ENCODE peak calls at places on chromosome 19, in eight cellular contexts. One of them, this sample, is unnamed.

GRCh38 chr19:40621966-40622772 is 21.0 kb downstream of the LTBP4 start:
- ATAC-seq in omental fat pad: no peak
- ATAC-seq in left cardiac atrium: no peak
- ATAC-seq in gastrocnemius medialis: no peak
- ATAC-seq in naive B cell: no peak
- ATAC-seq in SK-N-SH treated with all-trans-retinoic acid at 6 μM for 48 hours: no peak
- ATAC-seq in gastroesophageal sphincter: no peak
- ATAC-seq in Right ventricle myocardium inferior: no peak
- ATAC-seq in this sample: no peak

GRCh38 chr19:18647371-18647767 is 10.5 kb downstream of the KLHL26 start:
- ATAC-seq in SK-N-SH treated with all-trans-retinoic acid at 6 μM for 48 hours: no peak
- ATAC-seq in omental fat pad: no peak
- ATAC-seq in naive B cell: no peak
- ATAC-seq in gastrocnemius medialis: no peak
- ATAC-seq in gastroesophageal sphincter: no peak
- ATAC-seq in Right ventricle myocardium inferior: no peak
- ATAC-seq in left cardiac atrium: no peak
- ATAC-seq in this sample: no peak

GRCh38 chr19:6238643-6239281 is 41.0 kb downstream of the MLLT1 start:
- ATAC-seq in gastroesophageal sphincter: peak
- ATAC-seq in Right ventricle myocardium inferior: peak
- ATAC-seq in SK-N-SH treated with all-trans-retinoic acid at 6 μM for 48 hours: no peak
- ATAC-seq in omental fat pad: peak
- ATAC-seq in naive B cell: no peak
- ATAC-seq in left cardiac atrium: peak
- ATAC-seq in gastrocnemius medialis: peak
- ATAC-seq in this sample: no peak

GRCh38 chr19:3655402-3656072 is 28.9 kb upstream of the CACTIN start:
- ATAC-seq in gastrocnemius medialis: no peak
- ATAC-seq in SK-N-SH treated with all-trans-retinoic acid at 6 μM for 48 hours: peak
- ATAC-seq in left cardiac atrium: no peak
- ATAC-seq in omental fat pad: peak
- ATAC-seq in gastroesophageal sphincter: peak
- ATAC-seq in naive B cell: peak
- ATAC-seq in Right ventricle myocardium inferior: no peak
- ATAC-seq in this sample: no peak

GRCh38 chr19:7879102-7879770 is 5.0 kb upstream of the PRR36 start:
- ATAC-seq in left cardiac atrium: no peak
- ATAC-seq in Right ventricle myocardium inferior: no peak
- ATAC-seq in omental fat pad: no peak
- ATAC-seq in gastroesophageal sphincter: no peak
- ATAC-seq in naive B cell: no peak
- ATAC-seq in gastrocnemius medialis: no peak
- ATAC-seq in SK-N-SH treated with all-trans-retinoic acid at 6 μM for 48 hours: no peak
- ATAC-seq in this sample: no peak

GRCh38 chr19:18271433-18271841 is 2.8 kb downstream of the IQCN start:
- ATAC-seq in naive B cell: peak
- ATAC-seq in left cardiac atrium: no peak
- ATAC-seq in omental fat pad: no peak
- ATAC-seq in gastroesophageal sphincter: no peak
- ATAC-seq in SK-N-SH treated with all-trans-retinoic acid at 6 μM for 48 hours: no peak
- ATAC-seq in gastrocnemius medialis: no peak
- ATAC-seq in Right ventricle myocardium inferior: no peak
- ATAC-seq in this sample: no peak

GRCh38 chr19:55685776-55686175 is 10.8 kb downstream of the EPN1 start:
- ATAC-seq in gastroesophageal sphincter: no peak
- ATAC-seq in SK-N-SH treated with all-trans-retinoic acid at 6 μM for 48 hours: no peak
- ATAC-seq in naive B cell: no peak
- ATAC-seq in Right ventricle myocardium inferior: no peak
- ATAC-seq in left cardiac atrium: no peak
- ATAC-seq in gastrocnemius medialis: no peak
- ATAC-seq in omental fat pad: no peak
- ATAC-seq in this sample: no peak

GRCh38 chr19:19900124-19900523 is 622 bp upstream of the ZNF93 start:
- ATAC-seq in naive B cell: peak
- ATAC-seq in gastroesophageal sphincter: no peak
- ATAC-seq in gastrocnemius medialis: no peak
- ATAC-seq in SK-N-SH treated with all-trans-retinoic acid at 6 μM for 48 hours: peak
- ATAC-seq in omental fat pad: no peak
- ATAC-seq in Right ventricle myocardium inferior: no peak
- ATAC-seq in left cardiac atrium: no peak
- ATAC-seq in this sample: peak

GRCh38 chr19:28633223-28634030 is 579.5 kb downstream of the UQCRFS1 start:
- ATAC-seq in naive B cell: no peak
- ATAC-seq in Right ventricle myocardium inferior: no peak
- ATAC-seq in gastrocnemius medialis: peak
- ATAC-seq in gastroesophageal sphincter: no peak
- ATAC-seq in SK-N-SH treated with all-trans-retinoic acid at 6 μM for 48 hours: peak
- ATAC-seq in omental fat pad: peak
- ATAC-seq in left cardiac atrium: no peak
- ATAC-seq in this sample: peak

GRCh38 chr19:4454952-4455738 is 2.4 kb downstream of the UBXN6 start:
- ATAC-seq in gastrocnemius medialis: peak
- ATAC-seq in omental fat pad: peak
- ATAC-seq in gastroesophageal sphincter: peak
- ATAC-seq in left cardiac atrium: peak
- ATAC-seq in Right ventricle myocardium inferior: peak
- ATAC-seq in naive B cell: no peak
- ATAC-seq in SK-N-SH treated with all-trans-retinoic acid at 6 μM for 48 hours: no peak
- ATAC-seq in this sample: no peak

GRCh38 chr19:30719189-30719990 is 347.2 kb downstream of the ZNF536 start:
- ATAC-seq in left cardiac atrium: peak
- ATAC-seq in gastrocnemius medialis: peak
- ATAC-seq in Right ventricle myocardium inferior: peak
- ATAC-seq in gastroesophageal sphincter: peak
- ATAC-seq in naive B cell: no peak
- ATAC-seq in SK-N-SH treated with all-trans-retinoic acid at 6 μM for 48 hours: no peak
- ATAC-seq in omental fat pad: peak
- ATAC-seq in this sample: peak

GRCh38 chr19:32676186-32676894 is 692 bp downstream of the RGS9BP start:
- ATAC-seq in SK-N-SH treated with all-trans-retinoic acid at 6 μM for 48 hours: no peak
- ATAC-seq in left cardiac atrium: no peak
- ATAC-seq in omental fat pad: no peak
- ATAC-seq in gastroesophageal sphincter: no peak
- ATAC-seq in gastrocnemius medialis: peak
- ATAC-seq in naive B cell: no peak
- ATAC-seq in Right ventricle myocardium inferior: no peak
- ATAC-seq in this sample: no peak

GRCh38 chr19:6034512-6034911 is 56.6 kb upstream of the RANBP3 start:
- ATAC-seq in omental fat pad: no peak
- ATAC-seq in naive B cell: no peak
- ATAC-seq in gastroesophageal sphincter: no peak
- ATAC-seq in SK-N-SH treated with all-trans-retinoic acid at 6 μM for 48 hours: no peak
- ATAC-seq in left cardiac atrium: no peak
- ATAC-seq in gastrocnemius medialis: no peak
- ATAC-seq in Right ventricle myocardium inferior: no peak
- ATAC-seq in this sample: no peak

GRCh38 chr19:13953021-13953531 is 767 bp downstream of the DCAF15 start:
- ATAC-seq in naive B cell: no peak
- ATAC-seq in SK-N-SH treated with all-trans-retinoic acid at 6 μM for 48 hours: peak
- ATAC-seq in gastroesophageal sphincter: no peak
- ATAC-seq in omental fat pad: no peak
- ATAC-seq in gastrocnemius medialis: no peak
- ATAC-seq in left cardiac atrium: peak
- ATAC-seq in Right ventricle myocardium inferior: peak
- ATAC-seq in this sample: no peak

GRCh38 chr19:32453736-32454135 is 48.2 kb downstream of the DPY19L3 start:
- ATAC-seq in omental fat pad: no peak
- ATAC-seq in Right ventricle myocardium inferior: no peak
- ATAC-seq in left cardiac atrium: no peak
- ATAC-seq in SK-N-SH treated with all-trans-retinoic acid at 6 μM for 48 hours: no peak
- ATAC-seq in naive B cell: no peak
- ATAC-seq in gastroesophageal sphincter: no peak
- ATAC-seq in gastrocnemius medialis: no peak
- ATAC-seq in this sample: no peak

GRCh38 chr19:30685601-30686000 is 313.4 kb downstream of the ZNF536 start:
- ATAC-seq in naive B cell: no peak
- ATAC-seq in omental fat pad: no peak
- ATAC-seq in gastrocnemius medialis: no peak
- ATAC-seq in SK-N-SH treated with all-trans-retinoic acid at 6 μM for 48 hours: no peak
- ATAC-seq in left cardiac atrium: no peak
- ATAC-seq in Right ventricle myocardium inferior: no peak
- ATAC-seq in gastroesophageal sphincter: no peak
- ATAC-seq in this sample: no peak

GRCh38 chr19:14603990-14604387 is 21.1 kb downstream of the CLEC17A start:
- ATAC-seq in gastrocnemius medialis: no peak
- ATAC-seq in gastroesophageal sphincter: no peak
- ATAC-seq in Right ventricle myocardium inferior: no peak
- ATAC-seq in naive B cell: peak
- ATAC-seq in SK-N-SH treated with all-trans-retinoic acid at 6 μM for 48 hours: no peak
- ATAC-seq in left cardiac atrium: no peak
- ATAC-seq in omental fat pad: no peak
- ATAC-seq in this sample: peak

GRCh38 chr19:13210941-13211340 is 60.7 kb downstream of the IER2 start:
- ATAC-seq in naive B cell: no peak
- ATAC-seq in omental fat pad: no peak
- ATAC-seq in SK-N-SH treated with all-trans-retinoic acid at 6 μM for 48 hours: no peak
- ATAC-seq in Right ventricle myocardium inferior: no peak
- ATAC-seq in gastrocnemius medialis: no peak
- ATAC-seq in left cardiac atrium: no peak
- ATAC-seq in gastroesophageal sphincter: no peak
- ATAC-seq in this sample: no peak

GRCh38 chr19:53878786-53879144 is 3.2 kb upstream of the PRKCG start:
- ATAC-seq in SK-N-SH treated with all-trans-retinoic acid at 6 μM for 48 hours: peak
- ATAC-seq in left cardiac atrium: no peak
- ATAC-seq in omental fat pad: no peak
- ATAC-seq in Right ventricle myocardium inferior: no peak
- ATAC-seq in naive B cell: no peak
- ATAC-seq in gastrocnemius medialis: no peak
- ATAC-seq in gastroesophageal sphincter: no peak
- ATAC-seq in this sample: no peak

GRCh38 chr19:50341091-50341564 is 12.0 kb upstream of the KCNC3 start:
- ATAC-seq in SK-N-SH treated with all-trans-retinoic acid at 6 μM for 48 hours: no peak
- ATAC-seq in left cardiac atrium: no peak
- ATAC-seq in gastrocnemius medialis: no peak
- ATAC-seq in Right ventricle myocardium inferior: peak
- ATAC-seq in omental fat pad: no peak
- ATAC-seq in naive B cell: peak
- ATAC-seq in gastroesophageal sphincter: peak
- ATAC-seq in this sample: peak

GRCh38 chr19:45200614-45201013 is 22.0 kb downstream of the BLOC1S3 start:
- ATAC-seq in gastroesophageal sphincter: no peak
- ATAC-seq in Right ventricle myocardium inferior: no peak
- ATAC-seq in gastrocnemius medialis: no peak
- ATAC-seq in omental fat pad: no peak
- ATAC-seq in SK-N-SH treated with all-trans-retinoic acid at 6 μM for 48 hours: peak
- ATAC-seq in left cardiac atrium: peak
- ATAC-seq in naive B cell: no peak
- ATAC-seq in this sample: no peak

GRCh38 chr19:16325161-16325527 is 518 bp downstream of the KLF2 start:
- ATAC-seq in gastroesophageal sphincter: peak
- ATAC-seq in left cardiac atrium: peak
- ATAC-seq in SK-N-SH treated with all-trans-retinoic acid at 6 μM for 48 hours: no peak
- ATAC-seq in gastrocnemius medialis: peak
- ATAC-seq in naive B cell: no peak
- ATAC-seq in Right ventricle myocardium inferior: peak
- ATAC-seq in omental fat pad: no peak
- ATAC-seq in this sample: no peak

GRCh38 chr19:3272532-3272931 is 48.1 kb downstream of the CELF5 start:
- ATAC-seq in Right ventricle myocardium inferior: no peak
- ATAC-seq in gastrocnemius medialis: no peak
- ATAC-seq in omental fat pad: no peak
- ATAC-seq in naive B cell: no peak
- ATAC-seq in SK-N-SH treated with all-trans-retinoic acid at 6 μM for 48 hours: no peak
- ATAC-seq in left cardiac atrium: no peak
- ATAC-seq in gastroesophageal sphincter: no peak
- ATAC-seq in this sample: no peak

GRCh38 chr19:36100476-36100875 is 10.5 kb upstream of the OVOL3 start:
- ATAC-seq in gastrocnemius medialis: peak
- ATAC-seq in SK-N-SH treated with all-trans-retinoic acid at 6 μM for 48 hours: no peak
- ATAC-seq in omental fat pad: no peak
- ATAC-seq in gastroesophageal sphincter: no peak
- ATAC-seq in left cardiac atrium: peak
- ATAC-seq in Right ventricle myocardium inferior: peak
- ATAC-seq in naive B cell: no peak
- ATAC-seq in this sample: no peak

GRCh38 chr19:12687496-12688196 is at the start of gene GNG14:
- ATAC-seq in omental fat pad: no peak
- ATAC-seq in Right ventricle myocardium inferior: no peak
- ATAC-seq in SK-N-SH treated with all-trans-retinoic acid at 6 μM for 48 hours: no peak
- ATAC-seq in left cardiac atrium: no peak
- ATAC-seq in naive B cell: no peak
- ATAC-seq in gastroesophageal sphincter: no peak
- ATAC-seq in gastrocnemius medialis: no peak
- ATAC-seq in this sample: no peak

GRCh38 chr19:16326401-16327130 is 1.9 kb downstream of the KLF2 start:
- ATAC-seq in left cardiac atrium: no peak
- ATAC-seq in naive B cell: no peak
- ATAC-seq in gastrocnemius medialis: no peak
- ATAC-seq in SK-N-SH treated with all-trans-retinoic acid at 6 μM for 48 hours: no peak
- ATAC-seq in omental fat pad: no peak
- ATAC-seq in Right ventricle myocardium inferior: no peak
- ATAC-seq in gastroesophageal sphincter: no peak
- ATAC-seq in this sample: no peak